ENCODE peak calls at places on chromosomes 1 and 21, in four cellular contexts. One of them, this sample, is unnamed.

GRCh38 chr1:1215881-1216605 is 2.1 kb upstream of the TNFRSF4 start:
- DNase-seq in K562: no peak
- DNase-seq in A549: no peak
- DNase-seq in WTC11: no peak
- DNase-seq in this sample: no peak

GRCh38 chr21:32392299-32392879 is 423 bp downstream of the URB1 start:
- DNase-seq in K562: no peak
- DNase-seq in WTC11: no peak
- DNase-seq in A549: no peak
- DNase-seq in this sample: no peak

GRCh38 chr1:228723287-228723686 is 12.0 kb upstream of the RHOU start:
- DNase-seq in WTC11: peak
- DNase-seq in A549: no peak
- DNase-seq in K562: no peak
- DNase-seq in this sample: no peak

GRCh38 chr21:26715878-26716506 is 129.2 kb downstream of the ADAMTS1 start:
- DNase-seq in WTC11: peak
- DNase-seq in K562: peak
- DNase-seq in A549: peak
- DNase-seq in this sample: peak

GRCh38 chr1:121519042-121519755 is 334.4 kb downstream of the SRGAP2C start:
- DNase-seq in WTC11: peak
- DNase-seq in K562: peak
- DNase-seq in A549: peak
- DNase-seq in this sample: peak

GRCh38 chr1:228648647-228649383 is 86.5 kb upstream of the RHOU start:
- DNase-seq in A549: no peak
- DNase-seq in K562: no peak
- DNase-seq in WTC11: no peak
- DNase-seq in this sample: no peak

GRCh38 chr1:210754931-210755670 is 378.8 kb downstream of the KCNH1 start:
- DNase-seq in K562: no peak
- DNase-seq in WTC11: no peak
- DNase-seq in A549: no peak
- DNase-seq in this sample: no peak

GRCh38 chr1:150268342-150268705 is 492 bp downstream of the APH1A start:
- DNase-seq in A549: peak
- DNase-seq in K562: peak
- DNase-seq in WTC11: no peak
- DNase-seq in this sample: no peak

GRCh38 chr1:22916469-22916817 is 56.2 kb downstream of the LACTBL1 start:
- DNase-seq in WTC11: no peak
- DNase-seq in A549: no peak
- DNase-seq in K562: no peak
- DNase-seq in this sample: no peak

GRCh38 chr1:214558002-214558770 is 6.8 kb upstream of the PTPN14 start:
- DNase-seq in A549: peak
- DNase-seq in K562: no peak
- DNase-seq in WTC11: no peak
- DNase-seq in this sample: no peak

DNA sequence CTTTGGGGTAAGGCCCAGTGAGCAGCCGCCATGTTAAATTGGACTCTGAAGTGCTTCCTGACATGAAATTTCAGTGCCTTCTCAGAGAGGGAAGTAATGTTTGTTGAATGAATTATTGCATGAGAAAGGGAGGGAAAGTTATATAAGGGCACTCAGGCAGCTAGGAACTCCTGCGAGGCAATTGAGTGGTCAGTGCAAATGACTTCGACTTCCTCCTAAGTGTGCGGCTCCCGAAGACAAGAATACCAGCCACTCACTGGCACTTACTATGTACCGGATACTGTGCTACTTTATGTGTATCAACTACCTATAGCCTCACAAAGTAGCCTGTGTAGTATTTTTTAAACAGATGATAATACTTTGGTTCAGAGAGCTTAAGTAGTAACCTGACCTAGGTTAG is 52.5 kb downstream of the CNN3 start:
- DNase-seq in A549: no peak
- DNase-seq in WTC11: no peak
- DNase-seq in K562: no peak
- DNase-seq in this sample: no peak
- TF ChIP-seq HMGXB4 in A549: no peak
- TF ChIP-seq HMGXB4 in WTC11: no peak
- TF ChIP-seq HMGXB4 in K562: no peak
- TF ChIP-seq HMGXB4 in this sample: no peak

GRCh38 chr1:180254496-180254819 is 24.4 kb downstream of the LHX4 start:
- DNase-seq in WTC11: no peak
- DNase-seq in A549: no peak
- DNase-seq in K562: no peak
- DNase-seq in this sample: no peak

GRCh38 chr1:180251526-180252305 is 21.7 kb downstream of the LHX4 start:
- DNase-seq in A549: no peak
- DNase-seq in WTC11: no peak
- DNase-seq in K562: no peak
- DNase-seq in this sample: no peak

GRCh38 chr1:180250883-180251509 is 20.9 kb downstream of the LHX4 start:
- DNase-seq in A549: no peak
- DNase-seq in WTC11: no peak
- DNase-seq in K562: no peak
- DNase-seq in this sample: no peak

GRCh38 chr1:180253585-180254495 is 23.8 kb downstream of the LHX4 start:
- DNase-seq in WTC11: no peak
- DNase-seq in K562: no peak
- DNase-seq in A549: no peak
- DNase-seq in this sample: no peak

GRCh38 chr1:180252638-180253536 is 22.8 kb downstream of the LHX4 start:
- DNase-seq in A549: peak
- DNase-seq in WTC11: peak
- DNase-seq in K562: peak
- DNase-seq in this sample: peak
- TF ChIP-seq HMGXB4 in A549: no peak
- TF ChIP-seq HMGXB4 in WTC11: no peak
- TF ChIP-seq HMGXB4 in K562: no peak
- TF ChIP-seq HMGXB4 in this sample: no peak

DNA sequence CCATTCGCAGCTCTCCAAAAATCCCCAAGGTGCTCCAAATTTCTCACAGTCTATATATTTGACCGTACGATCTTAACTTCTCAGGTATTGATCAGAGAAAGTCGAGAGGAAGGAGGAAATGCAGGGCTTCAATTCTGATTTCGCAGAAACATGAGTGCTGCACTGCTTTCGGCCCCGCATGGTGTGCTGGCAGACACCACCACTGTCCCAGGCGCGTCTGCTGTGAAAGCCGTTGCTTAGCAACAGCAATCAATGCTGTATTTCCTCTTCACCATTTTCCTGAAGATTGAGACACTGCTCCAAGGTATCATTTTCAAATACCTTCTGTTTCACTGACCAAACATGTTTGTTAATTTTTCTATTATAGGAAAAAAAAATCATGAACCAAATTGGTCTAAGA is 296.3 kb downstream of the SMYD3 start:
- DNase-seq in A549: no peak
- DNase-seq in K562: no peak
- DNase-seq in WTC11: peak
- DNase-seq in this sample: no peak
- TF ChIP-seq HMGXB4 in A549: no peak
- TF ChIP-seq HMGXB4 in K562: no peak
- TF ChIP-seq HMGXB4 in WTC11: no peak
- TF ChIP-seq HMGXB4 in this sample: no peak

DNA sequence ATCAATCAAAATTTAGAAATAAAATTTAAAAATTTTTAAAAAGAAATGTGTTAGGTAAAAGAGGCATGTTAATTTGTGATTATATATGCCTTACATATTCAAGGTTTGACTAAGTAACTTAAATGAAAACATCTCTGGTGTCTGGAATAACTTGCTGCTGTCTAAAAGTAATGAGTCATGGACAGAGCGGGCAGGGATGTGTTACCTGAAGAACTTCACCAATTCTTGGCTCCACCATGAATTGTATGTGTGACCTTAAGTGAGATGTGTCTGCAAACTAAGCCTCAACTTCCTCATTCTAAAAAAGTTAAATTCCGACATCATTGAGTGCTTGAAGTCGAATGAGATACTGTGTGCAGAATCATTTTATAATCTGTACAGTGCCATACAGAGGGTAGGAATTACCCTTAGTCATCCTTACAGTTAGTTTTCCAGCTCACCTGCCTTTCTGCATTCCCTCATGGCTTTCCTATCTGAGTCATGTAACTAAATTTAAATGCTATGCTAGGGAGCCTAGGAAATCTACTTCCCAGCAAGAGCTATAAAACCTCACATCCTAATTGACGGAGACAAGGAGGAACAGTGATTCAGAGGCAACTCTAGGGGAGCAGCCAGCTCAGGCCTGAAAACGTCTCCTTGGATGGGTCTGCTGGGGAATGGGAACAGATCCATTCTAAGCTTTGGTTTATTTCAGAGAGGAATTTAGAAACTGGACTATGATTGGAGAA is 100.7 kb upstream of the TSPAN2 start:
- DNase-seq in WTC11: no peak
- DNase-seq in K562: no peak
- DNase-seq in A549: peak
- DNase-seq in this sample: no peak
- TF ChIP-seq HMGXB4 in WTC11: no peak
- TF ChIP-seq HMGXB4 in K562: no peak
- TF ChIP-seq HMGXB4 in A549: no peak
- TF ChIP-seq HMGXB4 in this sample: no peak

GRCh38 chr1:172638885-172639831 is 19.7 kb upstream of the FASLG start:
- DNase-seq in A549: peak
- DNase-seq in K562: no peak
- DNase-seq in WTC11: no peak
- DNase-seq in this sample: peak
- TF ChIP-seq HMGXB4 in A549: no peak
- TF ChIP-seq HMGXB4 in K562: no peak
- TF ChIP-seq HMGXB4 in WTC11: no peak
- TF ChIP-seq HMGXB4 in this sample: no peak

GRCh38 chr1:89952021-89952995 is 42.6 kb upstream of the ZNF326 start:
- DNase-seq in K562: no peak
- DNase-seq in WTC11: no peak
- DNase-seq in A549: no peak
- DNase-seq in this sample: no peak
- TF ChIP-seq HMGXB4 in K562: no peak
- TF ChIP-seq HMGXB4 in WTC11: no peak
- TF ChIP-seq HMGXB4 in A549: no peak
- TF ChIP-seq HMGXB4 in this sample: no peak

GRCh38 chr1:2587071-2587859 is 688 bp downstream of the PRXL2B start:
- DNase-seq in K562: no peak
- DNase-seq in A549: peak
- DNase-seq in WTC11: peak
- DNase-seq in this sample: no peak
- TF ChIP-seq HMGXB4 in K562: no peak
- TF ChIP-seq HMGXB4 in A549: no peak
- TF ChIP-seq HMGXB4 in WTC11: peak
- TF ChIP-seq HMGXB4 in this sample: no peak

This sample was measured in HepG2.